ENCODE peak calls at places on chromosome 9, in eight cellular contexts. J, L, Y, T, F, B, I and N are unnamed samples.
A peak's percentile ranks its signal among the peaks of the same experiment; 100 is the strongest.

GRCh38 chr9:127545196-127546124 is 66.6 kb upstream of the STXBP1 start:
- DNase-seq in J (no peak), L (no peak), Y (no peak), T (no peak), F (no peak), B (no peak), I (no peak), N (no peak)

GRCh38 chr9:136372561-136373299 is 739 bp downstream of the CARD9 start:
- DNase-seq in J (no peak), L (no peak), Y (no peak), T (no peak), F (no peak), B (no peak), I (peak; percentile 78), N (peak; percentile 69)

GRCh38 chr9:130866474-130866965 is 30.1 kb downstream of the QRFP start:
- DNase-seq in J (peak; percentile 59), L (peak; percentile 25), Y (peak; percentile 74), T (peak; percentile 34), F (peak; percentile 50), B (peak; percentile 10), I (peak; percentile 81), N (peak; percentile 51)

GRCh38 chr9:69157751-69158466 is 16.2 kb upstream of the TJP2 start:
- DNase-seq in J (no peak), L (no peak), Y (no peak), T (no peak), F (no peak), B (no peak), I (no peak), N (no peak)

GRCh38 chr9:83151627-83152137 is 88.7 kb upstream of the RASEF start:
- DNase-seq in J (no peak), L (no peak), Y (no peak), T (no peak), F (no peak), B (no peak), I (no peak), N (no peak)

GRCh38 chr9:69412741-69413150 is 87.7 kb downstream of the ENTREP1 start:
- DNase-seq in J (peak; percentile 7), L (no peak), Y (peak; percentile 62), T (no peak), F (no peak), B (no peak), I (peak; percentile 75), N (no peak)

GRCh38 chr9:136278221-136278620 is 25.7 kb downstream of the CCDC187 start:
- DNase-seq in J (no peak), L (no peak), Y (no peak), T (no peak), F (no peak), B (no peak), I (no peak), N (no peak)

GRCh38 chr9:111588846-111589245 is 10.6 kb downstream of the PTGR1 start:
- DNase-seq in J (no peak), L (no peak), Y (no peak), T (no peak), F (no peak), B (no peak), I (no peak), N (no peak)

GRCh38 chr9:79652598-79652997 is 80.8 kb downstream of the TLE4 start:
- DNase-seq in J (no peak), L (no peak), Y (no peak), T (no peak), F (no peak), B (no peak), I (no peak), N (no peak)

GRCh38 chr9:33446507-33447403 is 638 bp downstream of the AQP3 start:
- DNase-seq in J (no peak), L (peak; percentile 57), Y (no peak), T (no peak), F (peak; percentile 65), B (peak; percentile 76), I (peak; percentile 37), N (peak; percentile 84)

GRCh38 chr9:99762470-99762869 is 59.2 kb upstream of the NR4A3 start:
- DNase-seq in J (no peak), L (no peak), Y (no peak), T (peak; percentile 55), F (no peak), B (no peak), I (no peak), N (no peak)

GRCh38 chr9:123637596-123637939 is 281.6 kb downstream of the CRB2 start:
- DNase-seq in J (no peak), L (no peak), Y (no peak), T (no peak), F (no peak), B (no peak), I (no peak), N (no peak)

GRCh38 chr9:37550781-37551180 is 25.4 kb downstream of the FBXO10 start:
- DNase-seq in J (no peak), L (no peak), Y (no peak), T (no peak), F (no peak), B (no peak), I (no peak), N (no peak)